ENCODE peak calls at places on chromosomes 6 and 20, in eight cellular contexts. L is lower lobe of right lung, C is astrocyte of the spinal cord, E is heart left ventricle, H is right lobe of liver, Q is GM12878, B is mucosa of descending colon, I is fibroblast of villous mesenchyme. J is an unnamed sample.

GRCh38 chr6:84408028-84408427 is 180.6 kb upstream of the CEP162 start:
- DNase-seq in Q (no peak), C (no peak), I (no peak), B (no peak), H (no peak), L (no peak), E (no peak), J (peak; percentile 41)

GRCh38 chr6:121520337-121521163 is 85.1 kb downstream of the GJA1 start:
- DNase-seq in I (no peak), E (no peak), L (no peak), H (no peak), B (no peak), Q (no peak), C (peak; percentile 93), J (peak; percentile 84)

GRCh38 chr6:165649701-165650137 is 13.3 kb downstream of the PDE10A start:
- DNase-seq in L (no peak), H (no peak), E (peak; percentile 52), I (peak; percentile 91), C (peak; percentile 37), B (no peak), Q (no peak), J (no peak)

GRCh38 chr20:51489611-51490010 is 52.9 kb downstream of the NFATC2 start:
- DNase-seq in H (no peak), E (no peak), C (no peak), B (no peak), L (no peak), I (no peak), Q (no peak), J (no peak)

GRCh38 chr6:166619912-166620311 is 7.1 kb downstream of the RPS6KA2 start:
- DNase-seq in Q (no peak), L (peak; percentile 64), B (no peak), I (peak; percentile 93), C (peak; percentile 98), E (no peak), H (no peak), J (peak; percentile 94)

GRCh38 chr20:46040902-46041535 is 12.0 kb downstream of the SLC12A5 start:
- DNase-seq in H (no peak), E (no peak), B (peak; percentile 49), L (no peak), C (peak; percentile 39), I (peak; percentile 47), Q (no peak), J (peak; percentile 20)

GRCh38 chr20:37393863-37394542 is 48.1 kb downstream of the SRC start:
- DNase-seq in L (no peak), B (no peak), H (peak; percentile 19), Q (no peak), I (no peak), C (no peak), E (no peak), J (no peak)

GRCh38 chr6:67184405-67184804 is 1450.7 kb upstream of the ADGRB3 start:
- DNase-seq in E (no peak), L (no peak), C (no peak), H (no peak), I (no peak), Q (no peak), B (no peak), J (no peak)

GRCh38 chr6:166490671-166491500 is 95.6 kb downstream of the RAMACL start:
- DNase-seq in H (peak; percentile 8), C (peak; percentile 81), B (peak; percentile 64), Q (no peak), L (no peak), E (no peak), I (peak; percentile 59), J (peak; percentile 26)

GRCh38 chr6:114258376-114258775 is 84.4 kb downstream of the HS3ST5 start:
- DNase-seq in Q (no peak), L (no peak), C (no peak), I (no peak), E (no peak), H (no peak), B (no peak), J (no peak)

GRCh38 chr6:1312444-1313363 is 806 bp downstream of the FOXQ1 start:
- DNase-seq in B (peak; percentile 14), C (peak; percentile 23), E (no peak), L (peak; percentile 69), I (peak; percentile 17), Q (no peak), H (peak; percentile 35), J (peak; percentile 32)

GRCh38 chr20:61671559-61671958 is 394.1 kb downstream of the TAF4 start:
- DNase-seq in Q (no peak), B (no peak), C (no peak), I (no peak), L (no peak), H (no peak), E (no peak), J (no peak)

GRCh38 chr6:7640607-7641577 is 50.9 kb downstream of the SNRNP48 start:
- DNase-seq in H (no peak), E (no peak), B (no peak), L (no peak), Q (no peak), C (peak; percentile 68), I (peak; percentile 85), J (no peak)

DNA sequence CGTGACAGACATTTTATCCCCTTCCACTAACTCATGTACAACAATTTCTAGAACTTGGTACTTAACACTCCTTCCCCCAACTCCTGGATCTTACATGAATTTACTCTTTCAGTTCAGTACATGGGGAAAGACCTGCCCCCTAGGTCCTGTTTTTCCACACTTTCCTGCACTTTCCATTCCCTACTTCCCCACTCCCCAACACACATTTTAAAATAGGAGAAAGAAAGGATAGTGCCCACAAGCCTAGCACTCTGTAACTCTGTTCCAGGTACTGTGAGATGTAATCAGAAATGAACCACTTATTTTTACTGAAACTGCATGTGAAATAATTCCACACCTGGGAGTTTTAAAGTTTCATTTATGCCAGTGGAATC is 1.4 kb downstream of the ADGRG6 start:
- DNase-seq in B (no peak), C (no peak), Q (no peak), I (no peak), L (no peak), H (no peak), E (no peak), J (no peak)
- H3K4me3 ChIP-seq in B (no peak overlapping the region), C (no peak overlapping the region), Q (no peak overlapping the region), I (peak overlapping the region; percentile 84), L (peak overlapping the region; percentile 70), H (peak overlapping the region; percentile 82), E (no peak overlapping the region), J (peak overlapping the region; percentile 69)

GRCh38 chr20:56843817-56844216 is 214.7 kb downstream of the TFAP2C start:
- DNase-seq in H (no peak), I (peak; percentile 8), E (no peak), Q (no peak), B (no peak), L (no peak), C (no peak), J (peak; percentile 9)

GRCh38 chr20:56848561-56848960 is 219.5 kb downstream of the TFAP2C start:
- DNase-seq in Q (no peak), L (no peak), H (no peak), B (no peak), C (no peak), E (no peak), I (no peak), J (no peak)

GRCh38 chr20:56843386-56843785 is 214.3 kb downstream of the TFAP2C start:
- DNase-seq in H (no peak), C (no peak), L (peak; percentile 78), I (no peak), B (no peak), E (no peak), Q (no peak), J (no peak)

GRCh38 chr20:56842086-56842485 is 213.0 kb downstream of the TFAP2C start:
- DNase-seq in B (no peak), Q (no peak), E (no peak), L (no peak), C (no peak), I (no peak), H (no peak), J (no peak)

DNA sequence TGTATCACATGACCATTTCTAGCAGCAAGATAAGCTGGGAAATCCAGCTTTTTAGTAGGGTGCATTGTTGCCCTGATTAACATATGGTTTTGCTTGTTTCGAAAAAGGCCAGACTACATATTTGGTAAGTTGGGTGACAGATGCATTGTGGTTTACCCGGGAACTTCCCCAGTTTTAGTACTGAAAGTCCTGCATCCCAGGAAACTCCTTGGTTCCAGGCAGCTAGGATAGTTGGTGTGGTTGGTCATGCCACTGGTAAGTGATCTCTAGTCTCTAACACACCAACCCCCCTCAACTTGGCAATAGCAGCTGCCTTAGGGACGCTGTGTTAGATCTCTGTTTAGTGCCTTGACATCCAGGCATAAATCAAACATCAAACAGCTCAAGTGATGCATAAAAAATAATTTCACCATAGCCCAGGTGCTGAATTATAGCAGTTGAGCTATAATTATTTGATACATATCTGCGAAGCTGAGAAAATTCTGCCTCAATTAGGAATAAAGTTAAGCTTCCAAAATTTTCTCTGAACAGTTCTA is 216.5 kb downstream of the TFAP2C start:
- DNase-seq in B (no peak), I (no peak), L (no peak), E (no peak), Q (no peak), C (no peak), H (no peak), J (no peak)
- TF ChIP-seq CTCF in B (no peak), I (no peak), L (no peak), E (no peak), Q (no peak), C (no peak), H (no peak), J (no peak)

GRCh38 chr6:41935190-41935569 is 6.4 kb downstream of the CCND3 start:
- DNase-seq in I (no peak), C (no peak), E (no peak), L (no peak), B (no peak), Q (no peak), H (no peak), J (no peak)
- H3K4me3 ChIP-seq in I (no peak overlapping the region), C (no peak overlapping the region), E (no peak overlapping the region), L (no peak overlapping the region), B (no peak overlapping the region), Q (no peak overlapping the region), H (no peak overlapping the region), J (no peak overlapping the region)

GRCh38 chr6:109235639-109236038 is 140.3 kb downstream of the CEP57L1 start:
- DNase-seq in H (no peak), C (no peak), B (no peak), L (no peak), E (no peak), Q (no peak), I (no peak), J (no peak)

GRCh38 chr6:109237986-109238329 is 142.7 kb downstream of the CEP57L1 start:
- DNase-seq in I (no peak), Q (no peak), H (no peak), C (no peak), L (no peak), E (no peak), B (no peak), J (no peak)

GRCh38 chr6:109237082-109237985 is 142.0 kb downstream of the CEP57L1 start:
- DNase-seq in E (no peak), Q (no peak), I (peak; percentile 37), B (peak; percentile 23), L (no peak), C (no peak), H (no peak), J (peak; percentile 33)

GRCh38 chr6:109238405-109238804 is 143.1 kb downstream of the CEP57L1 start:
- DNase-seq in Q (no peak), H (no peak), E (no peak), L (no peak), B (no peak), I (no peak), C (no peak), J (no peak)

GRCh38 chr6:109236140-109237081 is 141.1 kb downstream of the CEP57L1 start:
- DNase-seq in I (no peak), E (no peak), Q (no peak), H (no peak), B (peak; percentile 60), C (no peak), L (peak; percentile 48), J (no peak)
- TF ChIP-seq CTCF in I (no peak), E (no peak), Q (no peak), H (no peak), B (no peak), C (no peak), L (no peak), J (no peak)

GRCh38 chr6:10585232-10585887 is 64.2 kb downstream of the GCNT2 start:
- DNase-seq in Q (no peak), C (peak; percentile 18), B (no peak), I (no peak), L (no peak), H (no peak), E (no peak), J (peak; percentile 11)
- H3K4me3 ChIP-seq in Q (no peak overlapping the region), C (peak overlapping the region; percentile 18), B (no peak overlapping the region), I (no peak overlapping the region), L (no peak overlapping the region), H (no peak overlapping the region), E (peak overlapping the region; percentile 53), J (no peak overlapping the region)

J was measured in foreskin fibroblast.